ENCODE peak calls at places on chromosome 15, in seven cellular contexts. D is vagina, C is H1, M is erythroblast, H is heart left ventricle, B is adrenal gland, F is spleen. T is an unnamed sample.

GRCh38 chr15:86079491-86080266 is at the start of gene AGBL1:
- DNase-seq in D (no peak), C (no peak), M (no peak), H (no peak), B (no peak), F (no peak), T (no peak)

GRCh38 chr15:51334011-51334426 is 4.4 kb downstream of the CYP19A1 start:
- DNase-seq in D (no peak), C (no peak), M (no peak), H (no peak), B (no peak), F (no peak), T (no peak)

GRCh38 chr15:70853855-70854668 is at the start of gene LARP6:
- DNase-seq in D (no peak), C (peak), M (no peak), H (peak), B (peak), F (no peak), T (peak)

GRCh38 chr15:69713726-69714559 is 261.3 kb downstream of the RPLP1 start:
- DNase-seq in D (no peak), C (no peak), M (no peak), H (no peak), B (no peak), F (peak), T (peak)

GRCh38 chr15:74227968-74228722 is 8.0 kb upstream of the CCDC33 start:
- DNase-seq in D (no peak), C (no peak), M (no peak), H (no peak), B (no peak), F (no peak), T (no peak)

GRCh38 chr15:90209591-90209990 is 8.5 kb downstream of the SEMA4B start:
- DNase-seq in D (no peak), C (no peak), M (no peak), H (no peak), B (no peak), F (no peak), T (no peak)

GRCh38 chr15:74134387-74135027 is 4.1 kb downstream of the ISLR2 start:
- DNase-seq in D (peak), C (peak), M (peak), H (peak), B (peak), F (no peak), T (no peak)

GRCh38 chr15:88472225-88472624 is 4.7 kb downstream of the MRPS11 start:
- DNase-seq in D (no peak), C (no peak), M (no peak), H (no peak), B (no peak), F (no peak), T (no peak)

GRCh38 chr15:68192117-68192516 is 13.0 kb downstream of the CALML4 start:
- DNase-seq in D (no peak), C (no peak), M (no peak), H (no peak), B (no peak), F (no peak), T (no peak)

GRCh38 chr15:63234479-63234878 is 42.9 kb upstream of the APH1B start:
- DNase-seq in D (no peak), C (no peak), M (no peak), H (peak), B (peak), F (no peak), T (no peak)

GRCh38 chr15:57591237-57591821 is 375 bp upstream of the MYZAP start:
- DNase-seq in D (no peak), C (no peak), M (no peak), H (no peak), B (no peak), F (no peak), T (no peak)

GRCh38 chr15:28086175-28086703 is 12.9 kb downstream of the OCA2 start:
- DNase-seq in D (no peak), C (peak), M (peak), H (no peak), B (peak), F (peak), T (peak)

GRCh38 chr15:50137893-50138292 is 18.9 kb upstream of the ATP8B4 start:
- DNase-seq in D (no peak), C (no peak), M (no peak), H (no peak), B (no peak), F (no peak), T (no peak)

GRCh38 chr15:47443839-47444238 is 273.5 kb upstream of the SEMA6D start:
- DNase-seq in D (no peak), C (no peak), M (no peak), H (no peak), B (no peak), F (no peak), T (no peak)

GRCh38 chr15:71128939-71129562 is 13.8 kb downstream of the THSD4 start:
- DNase-seq in D (no peak), C (no peak), M (no peak), H (no peak), B (no peak), F (no peak), T (no peak)

GRCh38 chr15:64690008-64690407 is 85.4 kb downstream of the RBPMS2 start:
- DNase-seq in D (no peak), C (no peak), M (no peak), H (no peak), B (no peak), F (no peak), T (no peak)

GRCh38 chr15:85282504-85283115 is 97.8 kb upstream of the AKAP13 start:
- DNase-seq in D (no peak), C (no peak), M (no peak), H (no peak), B (peak), F (no peak), T (no peak)

GRCh38 chr15:90665288-90666134 is 51.6 kb upstream of the BLM start:
- DNase-seq in D (no peak), C (no peak), M (peak), H (peak), B (peak), F (peak), T (peak)

GRCh38 chr15:63528138-63528659 is 23.8 kb downstream of the USP3 start:
- DNase-seq in D (no peak), C (no peak), M (no peak), H (no peak), B (no peak), F (no peak), T (no peak)

GRCh38 chr15:70430029-70430428 is 332.3 kb upstream of the TLE3 start:
- DNase-seq in D (no peak), C (no peak), M (no peak), H (no peak), B (no peak), F (no peak), T (no peak)

GRCh38 chr15:88255496-88256171 is 905 bp downstream of the NTRK3 start:
- DNase-seq in D (no peak), C (peak), M (no peak), H (peak), B (no peak), F (no peak), T (peak)

GRCh38 chr15:34609658-34610057 is 26.2 kb upstream of the GOLGA8B start:
- DNase-seq in D (no peak), C (no peak), M (no peak), H (no peak), B (no peak), F (no peak), T (no peak)

GRCh38 chr15:65801229-65801813 is 9.2 kb upstream of the DENND4A start:
- DNase-seq in D (no peak), C (no peak), M (peak), H (no peak), B (no peak), F (no peak), T (no peak)

GRCh38 chr15:65806387-65806786 is 14.3 kb upstream of the DENND4A start:
- DNase-seq in D (no peak), C (no peak), M (no peak), H (no peak), B (no peak), F (no peak), T (no peak)

GRCh38 chr15:65805019-65805738 is 13.1 kb upstream of the DENND4A start:
- DNase-seq in D (no peak), C (no peak), M (peak), H (no peak), B (no peak), F (no peak), T (no peak)

DNA sequence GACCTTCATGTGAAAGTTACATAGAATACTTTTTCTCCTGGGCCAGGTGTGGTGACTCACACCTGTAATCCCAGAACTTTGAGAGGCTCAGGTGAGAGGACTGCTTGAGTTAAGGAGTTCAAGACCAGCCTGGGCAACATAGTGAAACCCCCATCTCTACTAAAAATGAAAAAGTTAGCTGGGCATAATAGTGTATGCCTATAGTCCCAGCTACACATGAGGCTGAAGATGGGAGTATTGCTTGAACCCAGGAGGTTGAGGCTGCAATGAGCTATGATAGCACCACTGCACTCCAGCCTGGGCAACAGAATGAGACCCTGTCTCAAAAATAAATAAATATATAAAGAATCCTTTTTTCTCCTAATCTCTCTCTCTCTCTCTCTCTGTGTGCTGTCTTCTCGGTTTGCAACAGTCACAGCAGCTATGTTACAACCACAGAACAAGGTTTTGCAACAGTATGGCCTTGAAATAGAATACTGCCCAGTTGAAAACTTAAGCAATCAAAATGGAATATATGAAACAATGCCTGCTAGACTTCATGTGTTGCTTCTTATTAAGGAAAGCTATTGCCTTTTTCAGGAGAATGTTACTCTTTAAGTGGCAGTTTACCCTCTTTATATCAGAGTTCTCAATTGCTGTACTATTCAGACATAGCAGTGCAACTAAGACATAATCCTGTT is 12.3 kb upstream of the DENND4A start:
- DNase-seq in D (no peak), C (no peak), M (peak), H (no peak), B (no peak), F (no peak), T (no peak)
- TF ChIP-seq POLR2A in D (no peak), C (no peak), M (no peak), H (no peak), B (peak), F (no peak), T (no peak)

DNA sequence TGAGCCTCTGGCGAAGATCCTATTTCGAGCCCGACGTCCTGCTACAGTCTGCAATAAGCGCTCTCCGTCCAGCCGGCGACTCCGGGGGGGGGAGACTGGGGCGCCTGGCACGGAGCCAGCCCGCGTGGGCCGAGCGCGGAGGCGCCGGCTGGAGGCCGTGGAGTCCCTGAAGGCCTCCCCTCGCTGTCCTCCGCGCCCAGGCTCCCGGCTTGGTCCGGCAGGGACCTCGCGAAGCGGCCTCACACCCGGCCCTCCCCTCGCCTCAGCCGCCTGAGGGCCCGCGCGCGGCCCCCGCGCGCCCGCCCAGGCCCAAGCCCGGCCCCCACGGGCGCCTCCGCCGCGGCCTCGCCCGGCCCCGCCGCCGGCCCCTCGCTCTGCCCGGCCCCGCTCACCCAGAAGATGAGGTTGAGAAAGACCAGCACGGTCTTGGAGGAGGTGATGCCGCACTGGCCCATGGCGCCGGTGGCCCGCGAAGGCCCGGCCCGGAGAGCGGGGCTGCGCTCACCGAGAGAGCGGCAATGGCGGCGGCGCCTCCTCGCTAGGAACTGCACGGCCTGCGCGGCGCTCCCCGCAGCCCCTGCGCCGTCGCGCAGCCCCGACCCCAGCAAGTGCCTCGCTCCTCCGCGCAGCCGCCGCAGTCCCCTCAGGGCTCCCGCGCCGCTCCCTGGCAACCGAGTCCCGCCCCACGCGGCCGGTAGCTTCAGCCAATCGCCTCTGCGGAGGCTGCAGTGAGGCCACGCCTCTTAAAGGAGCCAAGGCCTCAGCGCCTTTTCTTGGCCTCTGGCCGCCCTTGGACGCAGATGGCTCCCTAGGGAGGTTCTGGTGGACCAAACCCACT is at the start of gene TSPAN3:
- DNase-seq in D (no peak), C (peak), M (peak), H (peak), B (peak), F (peak), T (peak)
- TF ChIP-seq POLR2A in D (peak), C (peak), M (peak), H (peak), B (peak), F (peak), T (peak)

DNA sequence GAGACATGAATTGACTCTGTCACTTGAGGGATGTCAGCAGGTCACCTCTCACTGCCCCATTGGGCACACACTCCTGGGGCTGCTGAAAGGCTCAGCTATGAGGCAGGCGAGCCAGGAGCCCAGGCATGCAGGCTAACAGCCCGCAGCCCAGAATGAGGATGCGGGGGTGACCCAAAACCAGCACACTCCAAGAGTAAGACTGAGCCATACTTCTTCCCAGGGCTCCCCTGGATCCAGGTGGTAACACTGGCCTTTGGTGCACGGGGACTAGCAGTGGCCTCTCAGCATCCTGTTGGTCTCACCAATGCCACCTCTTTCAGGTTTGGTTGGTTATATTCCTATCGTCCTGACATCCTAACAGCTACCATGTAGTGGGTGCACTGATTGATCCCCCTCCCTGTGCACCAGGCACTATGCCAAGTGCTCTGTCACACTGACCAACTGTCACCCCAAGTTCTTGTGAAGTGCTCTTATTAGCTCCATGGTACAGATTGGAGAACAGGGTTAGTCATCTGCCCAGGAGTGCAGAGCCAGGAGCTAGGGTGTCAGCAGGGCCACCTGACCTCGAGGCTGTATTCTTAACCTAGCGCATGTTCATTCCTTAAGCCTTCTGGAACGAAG is 24.8 kb upstream of the SPTBN5 start:
- DNase-seq in D (no peak), C (no peak), M (no peak), H (peak), B (no peak), F (peak), T (no peak)
- TF ChIP-seq POLR2A in D (no peak), C (no peak), M (no peak), H (no peak), B (no peak), F (no peak), T (peak)

GRCh38 chr15:30903497-30904187 is at the start of gene FAN1:
- DNase-seq in D (peak), C (peak), M (peak), H (peak), B (peak), F (peak), T (peak)
- TF ChIP-seq POLR2A in D (peak), C (no peak), M (peak), H (no peak), B (peak), F (no peak), T (peak)

GRCh38 chr15:54719325-54719724 is 477.4 kb downstream of the RSL24D1 start:
- DNase-seq in D (no peak), C (no peak), M (no peak), H (no peak), B (no peak), F (no peak), T (no peak)
- TF ChIP-seq POLR2A in D (no peak), C (no peak), M (no peak), H (no peak), B (no peak), F (no peak), T (no peak)

DNA sequence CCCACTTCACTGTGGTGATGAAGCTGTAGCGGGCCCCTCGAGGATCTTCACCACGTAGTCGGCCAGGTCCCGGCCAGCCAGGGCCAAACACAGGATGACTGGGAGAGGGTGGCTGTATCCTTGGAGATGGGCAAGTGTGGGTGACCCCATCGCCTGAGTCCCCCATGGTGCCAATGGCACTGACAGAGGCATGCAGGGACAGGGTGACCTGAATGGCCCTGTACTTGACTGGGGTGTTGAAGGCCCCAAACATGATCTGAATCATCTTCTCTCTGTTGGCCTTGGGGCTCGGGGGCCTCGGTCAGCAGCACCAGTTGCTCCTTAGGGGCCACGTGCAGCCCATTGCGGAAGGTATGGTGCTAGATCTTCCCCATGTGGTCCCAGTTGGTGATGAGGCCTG is 17.1 kb upstream of the AP3B2 start:
- DNase-seq in D (no peak), C (no peak), M (no peak), H (no peak), B (no peak), F (no peak), T (no peak)
- TF ChIP-seq POLR2A in D (no peak), C (no peak), M (no peak), H (no peak), B (no peak), F (no peak), T (no peak)

GRCh38 chr15:101188517-101189340 is 63.1 kb downstream of the CHSY1 start:
- DNase-seq in D (peak), C (no peak), M (peak), H (no peak), B (peak), F (no peak), T (peak)
- TF ChIP-seq POLR2A in D (no peak), C (no peak), M (no peak), H (no peak), B (no peak), F (no peak), T (no peak)

DNA sequence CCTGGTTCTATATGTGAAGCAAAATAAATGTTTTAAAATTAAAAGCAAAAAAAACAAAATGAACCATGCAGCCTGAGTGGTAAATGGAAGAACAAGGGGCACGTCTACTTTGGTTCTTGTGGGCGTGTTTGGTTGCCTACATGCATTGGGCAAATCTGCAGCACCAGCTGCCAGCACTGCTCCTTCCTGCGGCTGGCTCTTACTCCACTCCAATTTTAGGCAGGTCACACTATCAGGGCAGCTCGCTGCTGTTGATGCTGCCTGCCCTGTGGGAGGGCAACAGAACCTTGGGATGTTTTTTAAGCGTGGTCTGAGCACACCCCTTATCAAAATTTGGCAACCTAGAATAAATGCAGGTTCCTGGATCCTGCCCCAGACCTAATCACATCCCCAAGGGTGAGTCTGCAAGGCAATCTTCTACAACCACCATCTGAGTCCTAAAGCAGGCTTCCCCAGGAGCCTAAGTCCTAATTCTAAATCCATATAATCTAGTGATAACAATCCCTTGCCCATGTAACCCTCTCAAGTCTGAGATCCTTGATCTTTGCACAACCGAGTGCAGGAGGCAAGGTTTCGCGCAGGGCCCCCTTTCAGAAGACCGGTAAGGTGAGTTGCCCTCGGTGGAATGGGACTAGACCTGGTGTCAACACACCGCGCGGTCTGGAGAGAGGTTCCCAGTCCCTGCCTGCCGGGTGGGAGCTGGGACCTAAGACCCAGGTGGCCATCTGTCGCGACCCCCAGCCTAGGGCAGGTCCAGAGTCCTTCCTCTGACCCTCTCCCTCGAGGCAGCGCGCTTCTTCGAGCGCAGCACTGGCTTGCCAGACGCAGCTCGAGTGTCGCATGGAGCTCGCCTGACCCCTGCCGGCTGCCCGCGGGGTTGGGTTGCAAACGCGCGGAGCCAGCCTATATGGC is 15.9 kb downstream of the IVD start:
- DNase-seq in D (no peak), C (peak), M (peak), H (peak), B (peak), F (peak), T (peak)
- TF ChIP-seq POLR2A in D (no peak), C (no peak), M (no peak), H (no peak), B (no peak), F (no peak), T (no peak)

T was measured in GM12891.